ENCODE peak calls at places on chromosomes 6 and 20, in ten cellular contexts. U is aorta, K is activated T-helper 1 cell treated with Interleukin-2 at 50 U/mL for 16 hours, D is HuH-7, G is EL, P is testis, J is iris pigment epithelial cell, H is NCI-H2081 treated with DMSO at 0.1 percent for 48 hours, C is ACHN, B is activated T-cell treated with anti-CD3 and anti-CD28 coated beads for 1 hour. O is an unnamed sample.

GRCh38 chr20:9594284-9594875 is 80.0 kb downstream of the LAMP5 start:
- DNase-seq in H (no peak), D (peak; percentile 45), G (no peak), K (no peak), B (no peak), U (no peak), P (no peak), J (no peak), C (no peak), O (no peak)

GRCh38 chr6:40369028-40369427 is 218.1 kb downstream of the LRFN2 start:
- DNase-seq in B (no peak), K (no peak), P (no peak), C (no peak), J (no peak), U (no peak), D (no peak), G (no peak), H (no peak), O (no peak)

GRCh38 chr6:166223091-166223490 is 55.4 kb upstream of the TBXT start:
- DNase-seq in D (no peak), G (no peak), J (peak; percentile 4), P (no peak), K (no peak), H (no peak), U (no peak), B (no peak), C (no peak), O (no peak)

GRCh38 chr6:17932362-17932852 is 55.0 kb downstream of the KIF13A start:
- DNase-seq in C (no peak), P (peak; percentile 23), U (no peak), H (no peak), B (no peak), D (peak; percentile 7), G (peak; percentile 89), J (peak; percentile 95), K (no peak), O (no peak)

GRCh38 chr6:18990313-18990978 is 603.3 kb downstream of the RNF144B start:
- DNase-seq in J (peak; percentile 43), G (peak; percentile 57), D (peak; percentile 49), C (peak; percentile 52), H (no peak), P (peak; percentile 85), U (peak; percentile 88), B (no peak), K (no peak), O (peak; percentile 62)

GRCh38 chr6:6764764-6765434 is 176.4 kb downstream of the LY86 start:
- DNase-seq in B (no peak), C (peak; percentile 48), K (no peak), U (no peak), D (no peak), P (no peak), H (no peak), J (no peak), G (no peak), O (no peak)

GRCh38 chr6:125095501-125096301 is 57.9 kb upstream of the TPD52L1 start:
- DNase-seq in P (no peak), U (no peak), B (no peak), C (no peak), K (no peak), H (no peak), D (no peak), J (peak; percentile 71), G (peak; percentile 45), O (no peak)

GRCh38 chr20:21514553-21515251 is 838 bp upstream of the NKX2-2 start:
- DNase-seq in H (no peak), D (no peak), K (no peak), B (no peak), G (no peak), U (no peak), P (no peak), J (no peak), C (no peak), O (no peak)

GRCh38 chr6:159608961-159609673 is 83.9 kb downstream of the SOD2 start:
- DNase-seq in U (no peak), H (no peak), G (peak; percentile 45), J (peak; percentile 48), C (peak; percentile 31), P (peak; percentile 32), D (peak; percentile 70), K (no peak), B (no peak), O (no peak)

O was measured in chondrocyte.